ENCODE peak calls at places on chromosomes 6 and 20, in ten cellular contexts. N, X, Q, K, I, D, R, Z, U and F are unnamed samples.

GRCh38 chr20:58483051-58483450 is 32.1 kb downstream of the APCDD1L start:
- DNase-seq in N (no peak), X (no peak), Q (no peak), K (no peak), I (no peak), D (no peak), R (no peak), Z (peak; percentile 37), U (no peak), F (no peak)

GRCh38 chr20:1381753-1382591 is 10.9 kb downstream of the FKBP1A start:
- DNase-seq in N (peak; percentile 82), X (no peak), Q (no peak), K (no peak), I (no peak), D (peak; percentile 63), R (no peak), Z (no peak), U (no peak), F (no peak)

GRCh38 chr20:49540232-49540620 is 27.7 kb downstream of the PTGIS start:
- DNase-seq in N (no peak), X (no peak), Q (no peak), K (no peak), I (no peak), D (no peak), R (no peak), Z (no peak), U (no peak), F (no peak)

GRCh38 chr20:33578510-33578909 is 83.6 kb upstream of the C20orf144 start:
- DNase-seq in N (peak; percentile 58), X (no peak), Q (peak; percentile 81), K (no peak), I (no peak), D (peak; percentile 69), R (no peak), Z (no peak), U (no peak), F (no peak)

GRCh38 chr6:16136536-16137450 is 7.9 kb downstream of the MYLIP start:
- DNase-seq in N (peak; percentile 89), X (peak; percentile 38), Q (no peak), K (no peak), I (no peak), D (peak; percentile 92), R (no peak), Z (no peak), U (no peak), F (peak; percentile 27)

GRCh38 chr6:14254505-14254904 is 136.9 kb downstream of the CD83 start:
- DNase-seq in N (no peak), X (no peak), Q (no peak), K (no peak), I (no peak), D (no peak), R (no peak), Z (no peak), U (no peak), F (no peak)

GRCh38 chr20:43915209-43916072 is 789 bp downstream of the TOX2 start:
- DNase-seq in N (peak; percentile 29), X (no peak), Q (no peak), K (no peak), I (no peak), D (peak; percentile 23), R (no peak), Z (peak; percentile 85), U (peak; percentile 54), F (peak; percentile 18)

GRCh38 chr20:18077157-18077556 is 19.4 kb upstream of the OVOL2 start:
- DNase-seq in N (no peak), X (no peak), Q (no peak), K (no peak), I (no peak), D (no peak), R (no peak), Z (no peak), U (no peak), F (no peak)

GRCh38 chr6:130223508-130223907 is 757 bp upstream of the SAMD3 start:
- DNase-seq in N (no peak), X (no peak), Q (no peak), K (no peak), I (no peak), D (no peak), R (no peak), Z (no peak), U (peak; percentile 66), F (peak; percentile 60)

GRCh38 chr6:159828074-159828473 is 28.0 kb downstream of the PNLDC1 start:
- DNase-seq in N (no peak), X (no peak), Q (no peak), K (no peak), I (peak; percentile 13), D (peak; percentile 14), R (no peak), Z (no peak), U (no peak), F (no peak)

GRCh38 chr6:44676826-44677433 is 289.4 kb downstream of the CDC5L start:
- DNase-seq in N (no peak), X (no peak), Q (no peak), K (no peak), I (no peak), D (no peak), R (no peak), Z (no peak), U (no peak), F (no peak)

GRCh38 chr20:50569864-50570836 is 60.0 kb downstream of the PTPN1 start:
- DNase-seq in N (peak; percentile 59), X (no peak), Q (no peak), K (no peak), I (no peak), D (peak; percentile 37), R (no peak), Z (peak; percentile 78), U (peak; percentile 71), F (peak; percentile 20)

GRCh38 chr6:108715832-108716231 is 132.4 kb upstream of the ARMC2 start:
- DNase-seq in N (no peak), X (no peak), Q (no peak), K (no peak), I (no peak), D (peak; percentile 40), R (no peak), Z (peak; percentile 22), U (no peak), F (no peak)

GRCh38 chr6:69693749-69694148 is 103.1 kb downstream of the LMBRD1 start:
- DNase-seq in N (peak; percentile 51), X (no peak), Q (no peak), K (no peak), I (no peak), D (peak; percentile 41), R (no peak), Z (no peak), U (no peak), F (no peak)

GRCh38 chr6:14671261-14671681 is 553.7 kb downstream of the CD83 start:
- DNase-seq in N (peak; percentile 81), X (peak; percentile 46), Q (no peak), K (no peak), I (no peak), D (peak; percentile 89), R (peak; percentile 55), Z (no peak), U (no peak), F (no peak)

GRCh38 chr20:37911838-37912273 is 8.9 kb downstream of the VSTM2L start:
- DNase-seq in N (no peak), X (peak; percentile 51), Q (no peak), K (no peak), I (no peak), D (peak; percentile 4), R (peak; percentile 66), Z (peak; percentile 89), U (peak; percentile 57), F (no peak)

GRCh38 chr6:41073968-41074691 is 1.4 kb downstream of the NFYA start:
- DNase-seq in N (peak; percentile 46), X (no peak), Q (no peak), K (no peak), I (no peak), D (peak; percentile 41), R (no peak), Z (no peak), U (no peak), F (peak; percentile 54)

GRCh38 chr20:64022671-64023070 is 13.3 kb upstream of the C20orf204 start:
- DNase-seq in N (no peak), X (no peak), Q (no peak), K (no peak), I (no peak), D (no peak), R (no peak), Z (peak; percentile 24), U (no peak), F (no peak)
- H3K36me3 ChIP-seq in N (peaks cover 34% of the 10 kb centered on the region), X (peaks cover 92% of the 10 kb centered on the region), Q (peaks cover 98% of the 10 kb centered on the region), K (peaks cover 94% of the 10 kb centered on the region), I (peaks cover 95% of the 10 kb centered on the region), D (peaks cover 70% of the 10 kb centered on the region), R (peaks cover 92% of the 10 kb centered on the region), Z (peaks cover 76% of the 10 kb centered on the region), U (no peaks in the 10 kb centered on the region), F (peaks cover 98% of the 10 kb centered on the region)

DNA sequence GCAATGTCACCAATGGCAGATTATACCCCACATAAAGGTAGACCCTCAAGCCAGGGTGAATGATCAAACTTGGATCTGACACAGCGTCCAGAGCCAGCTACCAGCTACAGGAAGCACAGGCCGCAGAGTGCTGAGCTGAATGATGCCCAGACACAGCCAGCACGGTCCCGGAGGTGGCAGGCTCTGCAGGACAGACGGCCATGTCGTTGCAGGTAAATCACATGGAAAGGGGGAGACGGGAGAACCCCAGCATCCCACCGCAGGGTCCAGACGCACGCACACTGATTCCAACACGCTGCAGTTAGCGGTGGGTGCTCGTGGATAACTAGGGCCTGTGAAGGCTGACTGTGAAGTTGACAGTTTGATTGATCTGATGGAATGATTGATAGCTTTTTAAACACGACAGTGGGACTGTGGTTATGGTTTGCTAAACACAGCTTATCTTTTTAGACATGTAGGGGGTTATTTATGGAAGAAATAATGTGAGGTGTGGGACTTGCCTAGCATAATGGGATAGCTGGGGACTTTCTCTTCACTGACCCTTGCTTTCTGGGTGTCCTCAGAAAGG is 228.5 kb downstream of the ERMARD start:
- DNase-seq in N (no peak), X (no peak), Q (peak; percentile 44), K (peak; percentile 21), I (no peak), D (no peak), R (no peak), Z (no peak), U (peak; percentile 30), F (no peak)
- H3K27ac ChIP-seq in N (no peak overlapping the region), X (no peak overlapping the region), Q (no peak overlapping the region), K (no peak overlapping the region), I (no peak overlapping the region), D (no peak overlapping the region), R (no peak overlapping the region), Z (no peak overlapping the region), U (no peak overlapping the region), F (no peak overlapping the region)

GRCh38 chr6:137123078-137123477 is 50.4 kb downstream of the IL22RA2 start:
- DNase-seq in N (no peak), X (no peak), Q (no peak), K (no peak), I (no peak), D (no peak), R (no peak), Z (no peak), U (no peak), F (no peak)
- H3K4me1 ChIP-seq in N (no peaks in the 10 kb centered on the region), X (no peaks in the 10 kb centered on the region), Q (peaks cover 5% of the 10 kb centered on the region), K (no peaks in the 10 kb centered on the region), I (no peaks in the 10 kb centered on the region), D (no peaks in the 10 kb centered on the region), R (peaks cover 7% of the 10 kb centered on the region), Z (no peaks in the 10 kb centered on the region), U (no peaks in the 10 kb centered on the region), F (no peaks in the 10 kb centered on the region)

DNA sequence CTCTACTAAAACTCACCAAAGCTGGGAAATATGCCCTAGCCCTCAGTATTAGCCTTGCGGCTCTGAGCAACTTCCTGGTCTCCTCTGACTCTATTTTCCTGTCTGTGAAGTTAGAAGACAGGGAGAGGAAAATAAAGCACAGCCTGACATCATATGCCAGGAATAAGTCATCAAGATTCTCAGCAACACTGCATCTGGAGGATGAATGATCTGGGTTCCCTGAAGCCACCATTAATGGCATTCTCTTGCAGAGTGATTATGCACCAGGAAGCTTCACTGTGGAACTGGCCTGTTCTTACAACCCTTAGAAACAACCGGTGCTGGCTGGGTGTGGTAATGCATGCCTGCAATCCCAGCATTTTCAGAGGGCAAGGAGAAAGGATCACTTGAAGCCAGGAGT is 12.4 kb downstream of the ADGRF5 start:
- DNase-seq in N (no peak), X (no peak), Q (no peak), K (no peak), I (no peak), D (no peak), R (no peak), Z (peak; percentile 60), U (no peak), F (no peak)
- H3K36me3 ChIP-seq in N (no peaks in the 10 kb centered on the region), X (no peaks in the 10 kb centered on the region), Q (no peaks in the 10 kb centered on the region), K (peaks cover 19% of the 10 kb centered on the region), I (peaks cover 18% of the 10 kb centered on the region), D (no peaks in the 10 kb centered on the region), R (no peaks in the 10 kb centered on the region), Z (no peaks in the 10 kb centered on the region), U (no peaks in the 10 kb centered on the region), F (no peaks in the 10 kb centered on the region)